ENCODE peak calls at places on chromosomes 13 and 19, in ten cellular contexts. J, E, C, M, P, A, V, Z, F and O are unnamed samples.

GRCh38 chr13:59865398-59865797 is 298.3 kb downstream of the DIAPH3 start:
- DNase-seq in J (no peak), E (no peak), C (no peak), M (no peak), P (no peak), A (no peak), V (no peak), Z (no peak), F (no peak), O (no peak)

GRCh38 chr13:110047511-110047910 is 259.4 kb downstream of the COL4A1 start:
- DNase-seq in J (peak), E (peak), C (no peak), M (no peak), P (no peak), A (no peak), V (no peak), Z (no peak), F (no peak), O (peak)

GRCh38 chr19:28169168-28169862 is 1043.6 kb downstream of the UQCRFS1 start:
- DNase-seq in J (peak), E (no peak), C (no peak), M (no peak), P (peak), A (no peak), V (no peak), Z (no peak), F (no peak), O (no peak)

GRCh38 chr13:104593693-104594092 is 1527.5 kb upstream of the SLC10A2 start:
- DNase-seq in J (no peak), E (no peak), C (no peak), M (no peak), P (no peak), A (no peak), V (no peak), Z (no peak), F (no peak), O (no peak)

GRCh38 chr13:102718746-102719145 is 23.9 kb upstream of the METTL21C start:
- DNase-seq in J (no peak), E (no peak), C (no peak), M (no peak), P (no peak), A (no peak), V (no peak), Z (no peak), F (no peak), O (no peak)

GRCh38 chr13:57627663-57628062 is 3.9 kb upstream of the PCDH17 start:
- DNase-seq in J (peak), E (no peak), C (peak), M (no peak), P (peak), A (no peak), V (no peak), Z (peak), F (no peak), O (peak)

GRCh38 chr19:49355890-49356289 is 6.3 kb downstream of the TEAD2 start:
- DNase-seq in J (no peak), E (peak), C (no peak), M (no peak), P (no peak), A (no peak), V (no peak), Z (no peak), F (no peak), O (no peak)

GRCh38 chr19:38519168-38519567 is 85.7 kb downstream of the RYR1 start:
- DNase-seq in J (no peak), E (no peak), C (no peak), M (no peak), P (no peak), A (no peak), V (no peak), Z (no peak), F (no peak), O (no peak)

GRCh38 chr13:24281188-24282008 is 28.0 kb upstream of the C1QTNF9 start:
- DNase-seq in J (peak), E (no peak), C (no peak), M (no peak), P (no peak), A (no peak), V (no peak), Z (no peak), F (no peak), O (no peak)

GRCh38 chr13:40315416-40316064 is 350.9 kb downstream of the FOXO1 start:
- DNase-seq in J (no peak), E (peak), C (peak), M (no peak), P (no peak), A (no peak), V (no peak), Z (no peak), F (no peak), O (no peak)

GRCh38 chr19:45376045-45376724 is 5.8 kb upstream of the ERCC2 start:
- DNase-seq in J (no peak), E (peak), C (no peak), M (peak), P (peak), A (no peak), V (peak), Z (no peak), F (no peak), O (no peak)

GRCh38 chr19:4075373-4075772 is 8.7 kb upstream of the ZBTB7A start:
- DNase-seq in J (no peak), E (no peak), C (no peak), M (no peak), P (no peak), A (no peak), V (no peak), Z (no peak), F (no peak), O (no peak)

GRCh38 chr13:30156826-30157615 is 150.3 kb downstream of the KATNAL1 start:
- DNase-seq in J (no peak), E (no peak), C (no peak), M (no peak), P (no peak), A (no peak), V (no peak), Z (no peak), F (no peak), O (no peak)

GRCh38 chr13:99425485-99426341 is 75.6 kb upstream of the TM9SF2 start:
- DNase-seq in J (no peak), E (no peak), C (peak), M (no peak), P (no peak), A (peak), V (no peak), Z (no peak), F (no peak), O (no peak)

GRCh38 chr19:41085748-41086415 is 2.4 kb upstream of the CYP2A13 start:
- DNase-seq in J (no peak), E (no peak), C (no peak), M (no peak), P (no peak), A (no peak), V (no peak), Z (no peak), F (no peak), O (no peak)

GRCh38 chr13:33740134-33740538 is 77.8 kb upstream of the RFC3 start:
- DNase-seq in J (no peak), E (no peak), C (no peak), M (peak), P (no peak), A (no peak), V (no peak), Z (no peak), F (no peak), O (no peak)

GRCh38 chr13:83085186-83085900 is 796.9 kb downstream of the SLITRK1 start:
- DNase-seq in J (no peak), E (no peak), C (no peak), M (peak), P (no peak), A (no peak), V (no peak), Z (no peak), F (no peak), O (no peak)

GRCh38 chr13:113754691-113755090 is 4.3 kb upstream of the TMEM255B start:
- DNase-seq in J (no peak), E (no peak), C (no peak), M (no peak), P (no peak), A (no peak), V (no peak), Z (no peak), F (no peak), O (no peak)

GRCh38 chr13:113013878-113014751 is 45.1 kb downstream of the MCF2L start:
- DNase-seq in J (no peak), E (no peak), C (no peak), M (no peak), P (no peak), A (no peak), V (no peak), Z (no peak), F (no peak), O (no peak)

GRCh38 chr13:44903596-44903995 is 85.7 kb downstream of the NUFIP1 start:
- DNase-seq in J (peak), E (peak), C (no peak), M (peak), P (no peak), A (no peak), V (no peak), Z (no peak), F (no peak), O (peak)

GRCh38 chr13:98483636-98484288 is 93.1 kb downstream of the STK24 start:
- DNase-seq in J (no peak), E (no peak), C (no peak), M (no peak), P (no peak), A (no peak), V (no peak), Z (no peak), F (peak), O (no peak)

GRCh38 chr13:20828540-20829364 is 55.0 kb upstream of the EEF1AKMT1 start:
- DNase-seq in J (peak), E (peak), C (peak), M (peak), P (peak), A (peak), V (no peak), Z (peak), F (no peak), O (peak)

GRCh38 chr19:3132971-3133792 is 2.7 kb upstream of the GNA15 start:
- DNase-seq in J (peak), E (no peak), C (no peak), M (peak), P (no peak), A (peak), V (no peak), Z (no peak), F (no peak), O (peak)

GRCh38 chr19:46381746-46382345 is 31.5 kb downstream of the CCDC8 start:
- DNase-seq in J (no peak), E (no peak), C (no peak), M (no peak), P (no peak), A (no peak), V (no peak), Z (no peak), F (peak), O (no peak)

GRCh38 chr19:42125536-42125935 is 6.7 kb downstream of the POU2F2 start:
- DNase-seq in J (no peak), E (no peak), C (no peak), M (no peak), P (peak), A (no peak), V (no peak), Z (no peak), F (no peak), O (no peak)

GRCh38 chr13:104553156-104553555 is 1486.9 kb upstream of the SLC10A2 start:
- DNase-seq in J (no peak), E (no peak), C (no peak), M (peak), P (no peak), A (no peak), V (no peak), Z (no peak), F (no peak), O (no peak)

GRCh38 chr13:79735228-79735627 is 254.3 kb downstream of the NDFIP2 start:
- DNase-seq in J (no peak), E (no peak), C (no peak), M (peak), P (no peak), A (no peak), V (no peak), Z (no peak), F (no peak), O (no peak)

GRCh38 chr13:38166121-38166520 is 183.5 kb upstream of the UFM1 start:
- DNase-seq in J (no peak), E (no peak), C (no peak), M (peak), P (no peak), A (no peak), V (no peak), Z (no peak), F (no peak), O (no peak)

GRCh38 chr19:18364826-18365528 is 21.0 kb upstream of the GDF15 start:
- DNase-seq in J (no peak), E (peak), C (peak), M (peak), P (peak), A (no peak), V (peak), Z (peak), F (no peak), O (peak)